ENCODE peak calls at places on chromosomes 12 and 14, in eight cellular contexts. E, J, I, T, F, X, D and V are unnamed samples.

GRCh38 chr12:64895541-64895940 is 71.1 kb downstream of the TBC1D30 start:
- DNase-seq in E (no peak), J (no peak), I (no peak), T (no peak), F (no peak), X (no peak), D (no peak), V (no peak)

GRCh38 chr12:124174406-124174805 is 120.5 kb upstream of the RFLNA start:
- DNase-seq in E (no peak), J (no peak), I (no peak), T (no peak), F (no peak), X (no peak), D (no peak), V (no peak)

GRCh38 chr12:19158909-19159308 is 29.4 kb downstream of the PLEKHA5 start:
- DNase-seq in E (no peak), J (no peak), I (no peak), T (no peak), F (no peak), X (no peak), D (no peak), V (no peak)

GRCh38 chr12:72272731-72273498 is 745 bp downstream of the TRHDE start:
- DNase-seq in E (no peak), J (peak), I (no peak), T (peak), F (no peak), X (peak), D (no peak), V (no peak)

GRCh38 chr12:54431911-54432814 is 13.1 kb upstream of the ITGA5 start:
- DNase-seq in E (no peak), J (peak), I (no peak), T (no peak), F (no peak), X (no peak), D (no peak), V (no peak)

GRCh38 chr14:71497645-71498086 is 434.6 kb upstream of the RGS6 start:
- DNase-seq in E (no peak), J (no peak), I (no peak), T (no peak), F (no peak), X (no peak), D (no peak), V (peak)

GRCh38 chr12:34016361-34016760 is 5.9 kb upstream of the ALG10 start:
- DNase-seq in E (no peak), J (peak), I (no peak), T (no peak), F (no peak), X (no peak), D (no peak), V (peak)

GRCh38 chr12:132078190-132078589 is 65.9 kb downstream of the DDX51 start:
- DNase-seq in E (no peak), J (no peak), I (no peak), T (no peak), F (no peak), X (no peak), D (no peak), V (no peak)

GRCh38 chr14:75905505-75905904 is 76.3 kb downstream of the TGFB3 start:
- DNase-seq in E (peak), J (no peak), I (peak), T (no peak), F (no peak), X (peak), D (no peak), V (no peak)

GRCh38 chr12:116615141-116615861 is 56.1 kb downstream of the MAP1LC3B2 start:
- DNase-seq in E (no peak), J (no peak), I (no peak), T (no peak), F (no peak), X (peak), D (no peak), V (no peak)

GRCh38 chr12:72271401-72271740 is 799 bp upstream of the TRHDE start:
- DNase-seq in E (no peak), J (no peak), I (no peak), T (peak), F (no peak), X (peak), D (no peak), V (no peak)

GRCh38 chr12:47084172-47084571 is 4.4 kb upstream of the AMIGO2 start:
- DNase-seq in E (no peak), J (no peak), I (no peak), T (no peak), F (no peak), X (no peak), D (no peak), V (no peak)

GRCh38 chr14:58639842-58640484 is 2.2 kb downstream of the DACT1 start:
- DNase-seq in E (peak), J (peak), I (no peak), T (peak), F (no peak), X (peak), D (peak), V (peak)

GRCh38 chr12:74598819-74599218 is 61.2 kb downstream of the ATXN7L3B start:
- DNase-seq in E (no peak), J (no peak), I (no peak), T (no peak), F (no peak), X (no peak), D (no peak), V (no peak)

GRCh38 chr12:38515912-38516311 is 199.3 kb downstream of the ALG10B start:
- DNase-seq in E (no peak), J (no peak), I (no peak), T (no peak), F (no peak), X (no peak), D (no peak), V (no peak)

GRCh38 chr12:30026621-30027234 is 243.0 kb upstream of the TMTC1 start:
- DNase-seq in E (no peak), J (no peak), I (no peak), T (no peak), F (no peak), X (peak), D (no peak), V (peak)

GRCh38 chr12:70520847-70521246 is 116.4 kb downstream of the PTPRB start:
- DNase-seq in E (no peak), J (no peak), I (no peak), T (no peak), F (no peak), X (no peak), D (no peak), V (no peak)

GRCh38 chr12:31387011-31387410 is 61.1 kb upstream of the SINHCAF start:
- DNase-seq in E (no peak), J (peak), I (no peak), T (no peak), F (no peak), X (no peak), D (no peak), V (no peak)

GRCh38 chr14:87894920-87895319 is 98.1 kb downstream of the GALC start:
- DNase-seq in E (no peak), J (no peak), I (no peak), T (no peak), F (no peak), X (peak), D (no peak), V (peak)

GRCh38 chr12:13962699-13963098 is 18.7 kb downstream of the GRIN2B start:
- DNase-seq in E (no peak), J (peak), I (no peak), T (no peak), F (no peak), X (peak), D (no peak), V (peak)

GRCh38 chr12:49854976-49855375 is 12.1 kb upstream of the BCDIN3D start:
- DNase-seq in E (no peak), J (no peak), I (no peak), T (no peak), F (no peak), X (no peak), D (peak), V (no peak)

GRCh38 chr12:84730561-84731162 is 181.9 kb downstream of the SLC6A15 start:
- DNase-seq in E (no peak), J (peak), I (no peak), T (no peak), F (no peak), X (peak), D (no peak), V (no peak)

GRCh38 chr14:104557086-104557485 is 22.5 kb upstream of the C14orf180 start:
- DNase-seq in E (no peak), J (no peak), I (no peak), T (no peak), F (peak), X (no peak), D (no peak), V (no peak)

GRCh38 chr14:65840786-65841185 is 428.3 kb downstream of the FUT8 start:
- DNase-seq in E (no peak), J (no peak), I (no peak), T (no peak), F (no peak), X (no peak), D (no peak), V (no peak)

GRCh38 chr12:120037851-120038250 is 48.8 kb downstream of the BICDL1 start:
- DNase-seq in E (no peak), J (no peak), I (no peak), T (no peak), F (no peak), X (no peak), D (no peak), V (no peak)

GRCh38 chr12:90079811-90080210 is 371.2 kb upstream of the ATP2B1 start:
- DNase-seq in E (no peak), J (peak), I (no peak), T (no peak), F (no peak), X (no peak), D (no peak), V (no peak)